ENCODE peak calls at places on chromosomes 11 and 22, in five cellular contexts. H is upper lobe of right lung; F is naive thymus-derived CD4-positive, alpha-beta T cell; Q is stomach; W is small intestine. X is an unnamed sample.

GRCh38 chr11:18468962-18469361 is 13.3 kb downstream of the LDHAL6A start:
- DNase-seq in Q (no peak), F (no peak), H (no peak), W (no peak), X (no peak)

GRCh38 chr22:49305215-49305965 is 522.3 kb downstream of the BRD1 start:
- DNase-seq in Q (peak; percentile 40), H (peak; percentile 83), W (peak; percentile 42), F (peak; percentile 25), X (peak; percentile 46)

GRCh38 chr22:47997052-47997568 is 1234.7 kb downstream of the TBC1D22A start:
- DNase-seq in F (no peak), W (no peak), H (no peak), Q (no peak), X (no peak)

GRCh38 chr11:64051297-64051696 is 15.6 kb downstream of the FLRT1 start:
- DNase-seq in Q (no peak), F (no peak), H (no peak), W (no peak), X (no peak)

GRCh38 chr11:126830216-126830615 is 170.4 kb downstream of the KIRREL3 start:
- DNase-seq in Q (no peak), W (no peak), F (no peak), H (no peak), X (no peak)

GRCh38 chr11:126380909-126381308 is 25.4 kb downstream of the ST3GAL4 start:
- DNase-seq in Q (no peak), H (peak; percentile 50), W (no peak), F (no peak), X (no peak)

GRCh38 chr11:44709281-44709562 is 17.5 kb upstream of the TSPAN18 start:
- DNase-seq in W (peak; percentile 68), F (no peak), Q (no peak), H (no peak), X (no peak)

GRCh38 chr11:70456921-70457532 is 58.7 kb downstream of the CTTN start:
- DNase-seq in F (no peak), W (no peak), H (peak; percentile 28), Q (no peak), X (no peak)

GRCh38 chr11:62508336-62509058 is 38.1 kb downstream of the AHNAK start:
- DNase-seq in F (no peak), W (peak; percentile 88), Q (peak; percentile 78), H (peak; percentile 86), X (no peak)

GRCh38 chr11:94185387-94186084 is 56.9 kb downstream of the PANX1 start:
- DNase-seq in Q (no peak), F (no peak), H (no peak), W (no peak), X (no peak)

GRCh38 chr11:111382451-111382850 is 3.4 kb upstream of the POU2AF1 start:
- DNase-seq in Q (no peak), H (no peak), W (no peak), F (no peak), X (no peak)

GRCh38 chr11:27720277-27720830 is 20.1 kb upstream of the BDNF start:
- DNase-seq in F (no peak), Q (no peak), W (no peak), H (no peak), X (no peak)

GRCh38 chr22:17910561-17911311 is 113.6 kb downstream of the MICAL3 start:
- DNase-seq in W (no peak), H (no peak), F (no peak), Q (no peak), X (no peak)

GRCh38 chr11:112345166-112345565 is 84.5 kb upstream of the PLET1 start:
- DNase-seq in W (no peak), H (no peak), F (no peak), Q (no peak), X (no peak)

GRCh38 chr11:120835601-120836228 is 188.2 kb upstream of the TBCEL start:
- DNase-seq in F (no peak), W (peak; percentile 13), Q (no peak), H (no peak), X (no peak)

GRCh38 chr22:49660321-49660720 is 167.4 kb downstream of the BRD1 start:
- DNase-seq in W (no peak), F (no peak), H (peak; percentile 58), Q (no peak), X (no peak)

GRCh38 chr11:3855808-3856491 is 486 bp downstream of the STIM1 start:
- DNase-seq in F (peak; percentile 46), H (peak; percentile 87), W (peak; percentile 59), Q (peak; percentile 46), X (peak; percentile 45)

GRCh38 chr11:112156153-112156552 is 7.7 kb downstream of the IL18 start:
- DNase-seq in Q (no peak), W (no peak), H (no peak), F (no peak), X (no peak)

GRCh38 chr22:43110444-43110926 is at the start of gene BIK:
- DNase-seq in F (peak; percentile 37), W (peak; percentile 67), Q (peak; percentile 68), H (peak; percentile 75), X (peak; percentile 40)

GRCh38 chr22:33886696-33887095 is 33.6 kb downstream of the LARGE1 start:
- DNase-seq in Q (no peak), F (no peak), H (no peak), W (no peak), X (no peak)
- H3K4me1 ChIP-seq in Q (no peaks in the 10 kb centered on the region), F (no peaks in the 10 kb centered on the region), H (no peaks in the 10 kb centered on the region), W (no peaks in the 10 kb centered on the region), X (no peaks in the 10 kb centered on the region)

GRCh38 chr11:92018332-92018731 is 206.3 kb upstream of the FAT3 start:
- DNase-seq in W (no peak), H (no peak), F (no peak), Q (no peak), X (no peak)
- H3K9me3 ChIP-seq in W (no peaks in the 10 kb centered on the region), H (no peaks in the 10 kb centered on the region), F (no peaks in the 10 kb centered on the region), Q (no peaks in the 10 kb centered on the region), X (peaks cover 3% of the 10 kb centered on the region)

DNA sequence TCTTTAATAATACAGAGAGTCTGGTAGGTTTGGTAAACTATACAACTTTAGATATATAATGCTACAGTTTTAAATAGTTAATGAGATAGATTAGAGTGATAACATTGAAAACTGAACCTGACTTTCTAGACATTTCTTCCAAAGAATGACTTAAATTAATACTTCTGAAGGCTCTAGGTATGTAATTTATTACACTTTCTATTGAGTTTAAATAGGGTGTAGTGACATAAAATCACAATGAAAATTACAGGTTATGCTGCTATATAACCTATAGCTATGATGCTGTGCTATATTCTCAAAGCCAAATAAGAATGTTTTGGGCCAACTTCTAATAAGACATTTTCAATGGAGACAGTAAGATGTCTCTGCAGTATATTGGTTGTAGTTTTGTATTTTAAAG is 7.7 kb downstream of the HIPK3 start:
- DNase-seq in W (no peak), F (no peak), H (no peak), Q (no peak), X (no peak)
- H3K4me1 ChIP-seq in W (no peaks in the 10 kb centered on the region), F (peaks cover 15% of the 10 kb centered on the region), H (peaks cover 57% of the 10 kb centered on the region), Q (peaks cover 48% of the 10 kb centered on the region), X (peaks cover 26% of the 10 kb centered on the region)

GRCh38 chr11:41996558-41996957 is 537.1 kb upstream of the LRRC4C start:
- DNase-seq in Q (no peak), H (no peak), F (no peak), W (no peak), X (no peak)
- H3K9me3 ChIP-seq in Q (no peaks in the 10 kb centered on the region), H (no peaks in the 10 kb centered on the region), F (no peaks in the 10 kb centered on the region), W (no peaks in the 10 kb centered on the region), X (no peaks in the 10 kb centered on the region)

DNA sequence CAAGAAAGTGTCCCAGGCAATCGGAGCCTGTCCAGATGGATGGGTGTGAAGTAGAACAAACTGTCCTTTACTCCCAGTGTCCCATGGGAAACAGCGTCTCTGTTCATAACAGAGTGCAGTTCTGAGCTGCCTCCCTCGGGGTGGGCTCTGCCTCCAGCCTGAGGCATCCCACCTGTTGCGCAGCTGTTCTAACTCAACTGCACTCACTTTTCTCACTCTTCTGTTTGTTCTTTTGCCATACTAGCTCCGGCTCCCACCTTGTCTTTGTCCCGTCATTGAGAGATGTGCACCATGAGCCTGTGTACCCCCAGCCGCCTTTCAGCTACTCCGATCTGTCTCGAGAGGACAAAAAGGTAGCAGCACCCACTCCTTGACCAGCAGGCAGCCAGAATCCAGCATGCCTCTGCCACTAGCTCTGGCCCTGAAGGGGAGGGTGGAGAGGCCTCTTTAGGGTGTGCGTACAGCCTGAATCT is 20.7 kb upstream of the CDC42EP2 start:
- DNase-seq in Q (no peak), H (no peak), W (no peak), F (no peak), X (no peak)
- H3K4me1 ChIP-seq in Q (peaks cover 76% of the 10 kb centered on the region), H (peaks cover 66% of the 10 kb centered on the region), W (no peaks in the 10 kb centered on the region), F (no peaks in the 10 kb centered on the region), X (no peaks in the 10 kb centered on the region)

GRCh38 chr22:32646476-32646875 is 155.0 kb upstream of the TIMP3 start:
- DNase-seq in H (no peak), W (no peak), Q (no peak), F (no peak), X (no peak)
- H3K9me3 ChIP-seq in H (peaks cover 3% of the 10 kb centered on the region), W (no peaks in the 10 kb centered on the region), Q (no peaks in the 10 kb centered on the region), F (no peaks in the 10 kb centered on the region), X (no peaks in the 10 kb centered on the region)